ENCODE peak calls at places on chromosomes 3 and 15, in eight cellular contexts. One of them, this sample, is unnamed.

GRCh38 chr15:38072007-38072506 is 137.6 kb downstream of the TMCO5A start:
- DNase-seq in ascending aorta: no peak
- DNase-seq in GM12865: no peak
- DNase-seq in neuronal stem cell: no peak
- DNase-seq in astrocyte of the spinal cord: no peak
- DNase-seq in PC-3: no peak
- DNase-seq in IMR-90: no peak
- DNase-seq in heart left ventricle: no peak
- DNase-seq in this sample: no peak

GRCh38 chr3:119350114-119350513 is 55.9 kb downstream of the ARHGAP31 start:
- DNase-seq in GM12865: no peak
- DNase-seq in ascending aorta: no peak
- DNase-seq in IMR-90: no peak
- DNase-seq in neuronal stem cell: peak
- DNase-seq in PC-3: no peak
- DNase-seq in astrocyte of the spinal cord: no peak
- DNase-seq in heart left ventricle: peak
- DNase-seq in this sample: no peak

GRCh38 chr15:68823561-68823960 is 2.9 kb upstream of the ANP32A start:
- DNase-seq in heart left ventricle: no peak
- DNase-seq in neuronal stem cell: no peak
- DNase-seq in IMR-90: no peak
- DNase-seq in astrocyte of the spinal cord: no peak
- DNase-seq in ascending aorta: no peak
- DNase-seq in PC-3: no peak
- DNase-seq in GM12865: no peak
- DNase-seq in this sample: no peak

GRCh38 chr15:55965091-55965490 is 28.3 kb downstream of the NEDD4 start:
- DNase-seq in PC-3: peak
- DNase-seq in heart left ventricle: no peak
- DNase-seq in GM12865: no peak
- DNase-seq in neuronal stem cell: no peak
- DNase-seq in IMR-90: no peak
- DNase-seq in ascending aorta: no peak
- DNase-seq in astrocyte of the spinal cord: no peak
- DNase-seq in this sample: no peak

GRCh38 chr15:49155834-49156627 is 632 bp upstream of the COPS2 start:
- DNase-seq in ascending aorta: no peak
- DNase-seq in GM12865: peak
- DNase-seq in IMR-90: peak
- DNase-seq in astrocyte of the spinal cord: peak
- DNase-seq in PC-3: peak
- DNase-seq in heart left ventricle: no peak
- DNase-seq in neuronal stem cell: peak
- DNase-seq in this sample: no peak

GRCh38 chr3:17179381-17180205 is 294.8 kb downstream of the PLCL2 start:
- DNase-seq in heart left ventricle: peak
- DNase-seq in IMR-90: peak
- DNase-seq in GM12865: peak
- DNase-seq in PC-3: no peak
- DNase-seq in astrocyte of the spinal cord: peak
- DNase-seq in ascending aorta: no peak
- DNase-seq in neuronal stem cell: no peak
- DNase-seq in this sample: no peak

GRCh38 chr3:129007792-129008191 is 6.7 kb downstream of the EFCC1 start:
- DNase-seq in IMR-90: no peak
- DNase-seq in neuronal stem cell: no peak
- DNase-seq in ascending aorta: no peak
- DNase-seq in heart left ventricle: no peak
- DNase-seq in astrocyte of the spinal cord: no peak
- DNase-seq in PC-3: no peak
- DNase-seq in GM12865: no peak
- DNase-seq in this sample: no peak

GRCh38 chr3:32288819-32289218 is 50.3 kb downstream of the CMTM8 start:
- DNase-seq in ascending aorta: no peak
- DNase-seq in heart left ventricle: no peak
- DNase-seq in neuronal stem cell: no peak
- DNase-seq in IMR-90: no peak
- DNase-seq in PC-3: no peak
- DNase-seq in GM12865: peak
- DNase-seq in astrocyte of the spinal cord: no peak
- DNase-seq in this sample: no peak

GRCh38 chr15:81338422-81339007 is 14.6 kb upstream of the STARD5 start:
- DNase-seq in GM12865: no peak
- DNase-seq in PC-3: peak
- DNase-seq in neuronal stem cell: no peak
- DNase-seq in IMR-90: peak
- DNase-seq in heart left ventricle: peak
- DNase-seq in ascending aorta: no peak
- DNase-seq in astrocyte of the spinal cord: peak
- DNase-seq in this sample: peak

DNA sequence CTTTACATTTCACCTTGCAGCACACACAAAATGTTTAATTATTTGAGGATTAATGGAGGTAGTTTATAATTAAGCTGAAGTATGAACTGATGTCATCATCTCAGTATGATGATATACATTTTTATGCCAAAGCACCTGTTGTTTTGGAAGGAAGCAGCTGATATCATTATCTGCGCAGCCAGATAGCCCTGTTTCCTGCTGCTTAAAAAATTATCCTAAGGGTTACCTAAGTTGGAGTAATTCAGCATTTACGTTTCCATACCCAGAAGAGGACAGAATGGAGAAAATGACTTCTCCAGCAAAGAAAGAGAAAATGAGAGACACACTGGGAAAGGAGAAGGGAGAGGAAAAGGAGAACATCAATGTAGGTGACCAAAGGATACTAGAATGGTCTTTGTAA is 370.3 kb upstream of the PLSCR5 start:
- DNase-seq in heart left ventricle: no peak
- DNase-seq in PC-3: no peak
- DNase-seq in astrocyte of the spinal cord: no peak
- DNase-seq in IMR-90: no peak
- DNase-seq in neuronal stem cell: no peak
- DNase-seq in GM12865: no peak
- DNase-seq in ascending aorta: no peak
- DNase-seq in this sample: no peak
- H3K4me3 ChIP-seq in heart left ventricle: no peak
- H3K4me3 ChIP-seq in PC-3: no peak
- H3K4me3 ChIP-seq in astrocyte of the spinal cord: no peak
- H3K4me3 ChIP-seq in IMR-90: no peak
- H3K4me3 ChIP-seq in neuronal stem cell: no peak
- H3K4me3 ChIP-seq in GM12865: no peak
- H3K4me3 ChIP-seq in ascending aorta: no peak
- H3K4me3 ChIP-seq in this sample: no peak

DNA sequence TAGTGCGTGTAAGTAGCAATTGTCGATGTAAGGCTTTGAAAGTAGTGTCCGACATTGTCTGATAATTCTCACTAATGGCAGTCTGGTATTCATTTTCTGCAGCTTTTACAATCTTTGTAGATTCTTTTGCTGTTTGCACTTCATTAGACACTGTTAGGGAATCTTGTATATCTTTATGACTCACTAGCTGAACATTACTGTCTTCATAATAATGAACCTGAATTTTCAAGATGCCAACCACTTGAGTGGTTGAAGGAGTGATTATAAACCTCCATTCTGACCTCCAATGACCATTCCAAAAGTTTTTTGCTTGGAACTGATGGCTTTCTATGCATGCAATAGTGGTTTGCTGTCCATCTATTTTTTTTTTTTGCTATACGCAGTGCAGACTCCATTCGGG is 76.4 kb upstream of the MFGE8 start:
- DNase-seq in GM12865: no peak
- DNase-seq in astrocyte of the spinal cord: peak
- DNase-seq in ascending aorta: no peak
- DNase-seq in IMR-90: peak
- DNase-seq in neuronal stem cell: no peak
- DNase-seq in PC-3: peak
- DNase-seq in heart left ventricle: no peak
- DNase-seq in this sample: no peak
- H3K4me3 ChIP-seq in GM12865: no peak
- H3K4me3 ChIP-seq in astrocyte of the spinal cord: no peak
- H3K4me3 ChIP-seq in ascending aorta: no peak
- H3K4me3 ChIP-seq in IMR-90: peak
- H3K4me3 ChIP-seq in neuronal stem cell: no peak
- H3K4me3 ChIP-seq in PC-3: no peak
- H3K4me3 ChIP-seq in heart left ventricle: no peak
- H3K4me3 ChIP-seq in this sample: no peak

DNA sequence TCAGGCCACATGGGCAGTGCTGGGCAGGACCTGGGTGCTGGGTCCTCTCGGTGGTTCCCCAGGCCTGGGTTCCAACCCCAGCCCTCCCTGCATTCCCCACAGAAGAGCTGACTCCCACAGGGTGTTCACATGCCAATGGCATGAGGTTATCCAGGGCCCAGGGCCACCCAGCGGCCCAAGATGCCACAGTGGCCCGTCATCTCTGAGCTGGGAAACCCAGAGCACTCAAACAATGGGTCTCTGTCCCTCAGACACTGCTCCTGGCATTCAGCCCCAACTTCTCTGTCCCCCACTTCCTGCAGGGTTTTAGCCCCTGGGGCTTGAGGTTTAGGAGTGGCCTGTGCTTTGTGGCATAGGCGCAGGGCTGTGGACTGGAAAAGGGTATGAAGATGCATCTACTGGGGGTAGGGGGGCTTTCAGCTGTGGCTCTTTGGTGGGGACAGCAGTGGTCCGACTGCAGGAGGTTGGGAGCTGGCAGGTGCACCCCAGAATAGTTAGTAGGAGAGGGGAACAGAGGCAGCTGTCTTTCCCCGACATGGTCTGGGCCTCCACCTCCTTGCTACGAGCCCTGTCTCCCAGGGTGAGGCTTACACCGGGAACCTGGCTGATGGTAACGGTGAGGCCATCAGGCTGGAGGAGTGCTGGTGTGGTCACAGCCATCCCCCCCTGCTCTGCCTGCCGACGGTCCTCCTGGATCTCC is 1.7 kb downstream of the CCDC9B start:
- DNase-seq in heart left ventricle: peak
- DNase-seq in astrocyte of the spinal cord: peak
- DNase-seq in ascending aorta: no peak
- DNase-seq in neuronal stem cell: no peak
- DNase-seq in IMR-90: peak
- DNase-seq in GM12865: no peak
- DNase-seq in PC-3: peak
- DNase-seq in this sample: no peak
- H3K4me3 ChIP-seq in heart left ventricle: peak
- H3K4me3 ChIP-seq in astrocyte of the spinal cord: peak
- H3K4me3 ChIP-seq in ascending aorta: peak
- H3K4me3 ChIP-seq in neuronal stem cell: no peak
- H3K4me3 ChIP-seq in IMR-90: peak
- H3K4me3 ChIP-seq in GM12865: no peak
- H3K4me3 ChIP-seq in PC-3: peak
- H3K4me3 ChIP-seq in this sample: peak

DNA sequence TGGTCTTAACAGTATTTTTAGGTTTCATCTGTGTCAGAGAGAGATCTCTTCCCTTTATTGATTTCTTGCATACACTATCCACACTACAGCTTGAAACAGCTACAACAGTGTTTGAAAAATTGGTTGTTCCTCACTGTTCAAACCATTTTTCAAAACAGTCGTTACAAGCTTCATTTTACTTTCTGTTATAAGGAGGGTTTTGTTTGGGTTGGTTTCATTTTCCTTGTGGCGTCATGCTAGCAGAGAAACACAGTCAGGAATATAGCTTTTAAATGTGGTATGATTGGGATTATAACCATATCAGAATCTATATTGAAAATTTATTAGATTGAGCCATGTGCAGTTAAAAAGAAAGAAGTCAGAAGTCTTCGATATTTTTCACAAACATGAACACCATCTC is 400.6 kb downstream of the ZBTB20 start:
- DNase-seq in heart left ventricle: no peak
- DNase-seq in astrocyte of the spinal cord: no peak
- DNase-seq in ascending aorta: no peak
- DNase-seq in IMR-90: no peak
- DNase-seq in PC-3: no peak
- DNase-seq in GM12865: no peak
- DNase-seq in neuronal stem cell: no peak
- DNase-seq in this sample: no peak
- H3K4me3 ChIP-seq in heart left ventricle: no peak
- H3K4me3 ChIP-seq in astrocyte of the spinal cord: no peak
- H3K4me3 ChIP-seq in ascending aorta: peak
- H3K4me3 ChIP-seq in IMR-90: no peak
- H3K4me3 ChIP-seq in PC-3: no peak
- H3K4me3 ChIP-seq in GM12865: peak
- H3K4me3 ChIP-seq in neuronal stem cell: no peak
- H3K4me3 ChIP-seq in this sample: peak

This sample was measured in suprapubic skin.